ENCODE peak calls at places on chromosomes 4 and X, in four cellular contexts. N, I, X and R are unnamed samples.

GRCh38 chr4:87230806-87231205 is 10.4 kb upstream of the KLHL8 start:
- DNase-seq in N (no peak), I (no peak), X (no peak), R (no peak)

GRCh38 chr4:1201851-1202525 is 29.6 kb upstream of the SPON2 start:
- DNase-seq in I (no peak), N (peak; percentile 38), X (no peak), R (peak; percentile 74)

GRCh38 chrX:8010105-8010504 is 82.9 kb upstream of the PNPLA4 start:
- DNase-seq in N (no peak), X (no peak), I (no peak), R (no peak)

GRCh38 chr4:93147524-93148212 is 680.9 kb upstream of the ATOH1 start:
- DNase-seq in X (no peak), N (no peak), I (no peak), R (no peak)

GRCh38 chr4:173317003-173317402 is 17.2 kb downstream of the HMGB2 start:
- DNase-seq in I (no peak), X (no peak), N (no peak), R (no peak)

GRCh38 chr4:66653937-66654336 is 891.4 kb downstream of the CENPC start:
- DNase-seq in N (no peak), I (no peak), X (no peak), R (no peak)

GRCh38 chr4:75895744-75896314 is 6.4 kb downstream of the PPEF2 start:
- DNase-seq in I (peak; percentile 77), X (peak; percentile 26), N (no peak), R (no peak)

GRCh38 chr4:42616576-42616975 is 40.3 kb downstream of the ATP8A1 start:
- DNase-seq in I (no peak), N (no peak), X (no peak), R (no peak)

GRCh38 chr4:1480720-1481119 is 74.5 kb upstream of the NKX1-1 start:
- DNase-seq in N (no peak), X (no peak), I (no peak), R (no peak)

GRCh38 chrX:13087322-13088154 is 43.1 kb upstream of the FAM9C start:
- DNase-seq in N (peak; percentile 60), X (no peak), I (no peak), R (no peak)

GRCh38 chr4:151717909-151718613 is 42.7 kb downstream of the GATB start:
- DNase-seq in X (no peak), I (no peak), N (no peak), R (no peak)

GRCh38 chr4:58261526-58261925 is 1151.3 kb upstream of the IGFBP7 start:
- DNase-seq in I (no peak), X (no peak), N (no peak), R (no peak)

GRCh38 chrX:132181364-132181763 is 37.9 kb downstream of the RAP2C start:
- DNase-seq in X (no peak), I (peak; percentile 24), N (no peak), R (no peak)

GRCh38 chr4:145895056-145895455 is 43.6 kb downstream of the ZNF827 start:
- DNase-seq in N (no peak), I (no peak), X (no peak), R (no peak)

GRCh38 chrX:97995834-97996233 is 1112.1 kb downstream of the RPA4 start:
- DNase-seq in I (no peak), X (no peak), N (no peak), R (no peak)